ENCODE peak calls at places on chromosomes 2 and 18, in five cellular contexts. X is SK-N-SH, M is K562, Z is GM23248, W is heart left ventricle. I is an unnamed sample. For H3K4me1, the result is how much of the 10 kb centered on the place peaks cover.

GRCh38 chr2:164836907-164837306 is 4.7 kb downstream of the COBLL1 start:
- DNase-seq in M (no peak), Z (no peak), X (no peak), W (no peak), I (peak)

GRCh38 chr2:230868947-230869690 is 4.4 kb downstream of the ITM2C start:
- DNase-seq in Z (no peak), X (peak), M (no peak), W (no peak), I (no peak)

GRCh38 chr2:20471902-20472559 is 25.2 kb downstream of the RHOB start:
- DNase-seq in W (no peak), Z (peak), M (no peak), X (no peak), I (no peak)

GRCh38 chr2:128787616-128788015 is 468.9 kb upstream of the HS6ST1 start:
- DNase-seq in M (no peak), X (no peak), Z (no peak), W (no peak), I (no peak)

GRCh38 chr2:3631851-3632659 is 25.9 kb upstream of the ALLC start:
- DNase-seq in W (peak), M (no peak), Z (no peak), X (no peak), I (no peak)

GRCh38 chr2:192377174-192377573 is 182.4 kb upstream of the TMEFF2 start:
- DNase-seq in Z (no peak), W (no peak), M (no peak), X (no peak), I (no peak)

GRCh38 chr2:170509460-170510193 is 205.5 kb upstream of the SP5 start:
- DNase-seq in M (no peak), Z (no peak), X (no peak), W (no peak), I (peak)

GRCh38 chr2:24304098-24304497 is 56.2 kb downstream of the ITSN2 start:
- DNase-seq in M (no peak), W (peak), X (no peak), Z (peak), I (peak)

GRCh38 chr2:37560863-37561614 is 110.4 kb downstream of the CDC42EP3 start:
- DNase-seq in M (no peak), X (no peak), W (no peak), Z (no peak), I (no peak)

GRCh38 chr2:183250472-183250871 is 126.2 kb downstream of the NUP35 start:
- DNase-seq in Z (peak), M (no peak), X (no peak), W (no peak), I (no peak)

GRCh38 chr2:99140056-99140859 is 1.2 kb upstream of the C2orf15 start:
- DNase-seq in Z (peak), W (no peak), M (no peak), X (no peak), I (no peak)

GRCh38 chr2:240565267-240566202 is 2.7 kb upstream of the RNPEPL1 start:
- DNase-seq in M (peak), Z (peak), X (peak), W (peak), I (peak)

GRCh38 chr2:198054299-198054698 is 249.9 kb downstream of the PLCL1 start:
- DNase-seq in W (no peak), X (peak), Z (peak), M (peak), I (peak)

GRCh38 chr18:42611134-42611533 is 504.4 kb downstream of the RIT2 start:
- DNase-seq in W (no peak), X (no peak), M (no peak), Z (no peak), I (no peak)

GRCh38 chr2:108534577-108535379 is 508 bp downstream of the LIMS1 start:
- DNase-seq in Z (peak), M (no peak), W (peak), X (no peak), I (peak)

GRCh38 chr2:70362661-70363060 is 60.8 kb upstream of the FAM136A start:
- DNase-seq in W (no peak), X (no peak), Z (peak), M (no peak), I (no peak)

GRCh38 chr2:102518170-102518569 is 45.1 kb downstream of the SLC9A4 start:
- DNase-seq in M (no peak), Z (no peak), X (no peak), W (no peak), I (no peak)

GRCh38 chr18:42414756-42415454 is 459.9 kb downstream of the PIK3C3 start:
- DNase-seq in Z (peak), W (no peak), X (no peak), M (no peak), I (no peak)

GRCh38 chr2:44772131-44772530 is 169.4 kb upstream of the SIX3 start:
- DNase-seq in Z (no peak), M (no peak), X (no peak), W (no peak), I (no peak)
- H3K4me1 ChIP-seq in Z (under half), M (under half), X (half or more), W (under half), I (under half)

DNA sequence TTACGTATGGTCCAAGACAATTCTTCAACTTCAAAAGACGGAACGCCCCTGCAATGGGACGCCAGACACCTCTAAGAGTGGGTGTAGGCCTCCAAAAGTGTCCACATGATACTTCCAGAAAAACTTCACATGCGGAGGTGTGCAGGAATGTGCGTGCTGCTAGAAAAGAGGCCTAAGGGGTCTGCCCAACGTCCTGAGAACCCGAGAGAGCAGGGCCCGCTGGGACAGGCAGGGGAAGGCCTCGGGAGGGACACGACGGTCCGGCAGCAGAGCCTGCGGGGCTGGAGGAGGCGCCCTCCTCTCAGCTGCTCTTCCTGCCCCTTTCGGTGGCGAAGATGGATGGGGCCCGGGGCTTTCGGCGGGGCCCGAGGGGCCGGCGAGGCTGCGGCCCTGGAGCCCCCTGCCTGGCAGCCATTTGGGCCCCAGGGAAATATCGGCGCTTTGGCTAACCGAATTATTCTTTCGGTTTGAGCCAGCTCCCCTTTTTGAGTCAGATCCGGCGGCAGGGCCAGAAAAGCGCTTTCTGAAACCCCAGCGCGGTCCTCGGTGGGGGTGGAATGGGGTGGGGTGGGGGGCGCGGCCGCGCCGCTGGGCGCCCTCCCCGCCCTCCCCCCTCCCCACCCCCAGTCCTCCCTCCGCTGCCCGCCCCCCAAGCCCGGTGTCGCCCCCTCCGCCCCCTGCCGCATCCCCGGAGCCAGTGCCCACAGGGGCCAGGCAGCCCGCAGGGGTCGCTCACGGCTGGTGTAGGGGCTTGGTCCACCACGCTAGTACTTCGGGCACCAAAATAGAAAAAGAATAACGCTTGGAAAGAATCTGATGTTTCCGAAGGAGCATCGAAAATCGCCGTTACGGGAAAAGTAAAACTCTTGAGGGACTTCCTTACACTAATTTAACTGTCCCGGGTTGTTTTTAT is 9.2 kb upstream of the ARID5A start:
- DNase-seq in X (peak), W (peak), Z (peak), M (no peak), I (peak)
- H3K4me1 ChIP-seq in X (under half), W (half or more), Z (under half), M (under half), I (under half)

GRCh38 chr18:70295633-70296188 is 6.9 kb downstream of the SOCS6 start:
- DNase-seq in M (no peak), W (no peak), Z (peak), X (peak), I (no peak)
- H3K4me1 ChIP-seq in M (under half), W (half or more), Z (half or more), X (half or more), I (under half)

GRCh38 chr2:9252002-9252357 is 45.4 kb downstream of the ASAP2 start:
- DNase-seq in X (no peak), W (no peak), M (no peak), Z (no peak), I (peak)
- H3K4me1 ChIP-seq in X (half or more), W (half or more), M (under half), Z (half or more), I (half or more)

DNA sequence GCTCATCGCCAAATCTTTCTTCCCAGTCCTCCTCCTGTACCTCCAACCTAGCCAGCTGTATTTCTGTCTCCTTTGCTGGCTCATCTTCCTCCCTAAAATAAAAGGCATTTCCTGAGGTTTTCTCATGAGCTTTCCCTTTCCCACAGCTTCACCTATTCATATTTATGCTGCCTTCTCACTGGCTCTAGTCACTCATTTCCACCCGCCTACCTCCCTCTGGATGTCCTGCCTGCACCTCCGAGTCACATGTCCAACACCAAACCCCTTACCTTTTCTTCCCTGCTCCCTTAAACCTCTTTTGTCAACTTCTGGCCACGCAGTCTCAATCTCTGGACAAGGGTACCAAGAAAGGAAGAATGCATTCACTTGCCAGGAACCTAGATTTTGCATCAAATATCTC is 2.8 kb downstream of the EIF2AK3 start:
- DNase-seq in W (no peak), Z (no peak), M (no peak), X (no peak), I (no peak)
- H3K4me1 ChIP-seq in W (half or more), Z (under half), M (under half), X (under half), I (under half)